ENCODE peak calls at places on chromosomes 3 and 15, in seven cellular contexts. W is right atrium auricular region, I is thoracic aorta, K is heart left ventricle, Y is tibial artery, S is gastrocnemius medialis, P is ovary. G is an unnamed sample.

GRCh38 chr3:160448845-160449659 is 534 bp downstream of the TRIM59 start:
- DNase-seq in W (no peak), I (no peak), K (no peak), Y (no peak), S (no peak), P (no peak), G (no peak)

GRCh38 chr15:72175186-72176044 is 22.2 kb downstream of the GRAMD2A start:
- DNase-seq in W (no peak), I (no peak), K (no peak), Y (no peak), S (no peak), P (no peak), G (no peak)

GRCh38 chr3:134333522-134334181 is 40.6 kb downstream of the AMOTL2 start:
- DNase-seq in W (no peak), I (no peak), K (peak), Y (peak), S (no peak), P (no peak), G (no peak)

GRCh38 chr3:186261638-186262037 is 100.4 kb downstream of the DGKG start:
- DNase-seq in W (no peak), I (no peak), K (no peak), Y (no peak), S (no peak), P (no peak), G (no peak)

GRCh38 chr3:264394-265156 is 68.0 kb downstream of the CHL1 start:
- DNase-seq in W (no peak), I (no peak), K (no peak), Y (no peak), S (no peak), P (no peak), G (peak)

GRCh38 chr3:183527421-183527979 is 28.0 kb downstream of the KLHL6 start:
- DNase-seq in W (no peak), I (no peak), K (no peak), Y (no peak), S (no peak), P (no peak), G (no peak)

GRCh38 chr3:177474652-177475051 is 277.4 kb upstream of the TBL1XR1 start:
- DNase-seq in W (no peak), I (no peak), K (no peak), Y (no peak), S (no peak), P (no peak), G (no peak)

GRCh38 chr3:60079076-60079475 is 1029.3 kb upstream of the CFAP20DC start:
- DNase-seq in W (no peak), I (no peak), K (no peak), Y (no peak), S (no peak), P (no peak), G (no peak)

GRCh38 chr3:123518892-123519485 is 65.9 kb downstream of the HACD2 start:
- DNase-seq in W (no peak), I (no peak), K (no peak), Y (no peak), S (no peak), P (no peak), G (no peak)

GRCh38 chr3:122987231-122987630 is 40.3 kb downstream of the SEMA5B start:
- DNase-seq in W (no peak), I (no peak), K (no peak), Y (no peak), S (no peak), P (no peak), G (no peak)

GRCh38 chr15:37094542-37095196 is 5.7 kb downstream of the MEIS2 start:
- DNase-seq in W (no peak), I (no peak), K (no peak), Y (no peak), S (no peak), P (no peak), G (no peak)

GRCh38 chr3:186108106-186108940 is 566 bp downstream of the ETV5 start:
- DNase-seq in W (peak), I (no peak), K (peak), Y (no peak), S (peak), P (peak), G (peak)

GRCh38 chr15:51403946-51404695 is 62.7 kb downstream of the GLDN start:
- DNase-seq in W (peak), I (no peak), K (no peak), Y (no peak), S (no peak), P (no peak), G (no peak)

GRCh38 chr3:69439683-69440270 is 53.9 kb upstream of the FRMD4B start:
- DNase-seq in W (no peak), I (no peak), K (no peak), Y (no peak), S (no peak), P (no peak), G (peak)

DNA sequence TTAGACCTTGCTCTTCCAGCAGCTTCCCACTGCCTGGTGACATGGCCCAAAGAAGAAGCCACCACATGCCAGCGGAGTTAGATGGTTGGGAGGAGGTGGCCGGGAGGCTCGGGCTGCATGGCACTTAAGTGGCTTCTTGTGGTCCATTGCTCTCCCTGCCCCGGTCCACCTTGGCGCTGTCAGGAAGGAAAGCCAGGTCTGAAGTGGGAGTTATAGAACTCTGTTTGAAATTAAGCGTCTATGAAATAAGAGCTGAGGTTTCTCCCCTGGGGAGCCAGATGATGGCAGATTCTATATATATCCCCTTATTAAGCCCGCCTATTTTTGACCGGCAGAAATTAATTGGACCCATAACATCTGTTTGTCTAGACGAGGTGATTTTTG is 61.2 kb downstream of the ITGA11 start:
- DNase-seq in W (no peak), I (no peak), K (peak), Y (peak), S (peak), P (peak), G (no peak)
- H3K27ac ChIP-seq in W (peak), I (peak), K (no peak), Y (peak), S (peak), P (no peak), G (no peak)

GRCh38 chr3:97821810-97822775 is at the start of gene CRYBG3:
- DNase-seq in W (peak), I (peak), K (peak), Y (peak), S (peak), P (peak), G (peak)
- TF ChIP-seq CTCF in W (peak), I (peak), K (peak), Y (peak), S (no peak), P (no peak), G (no peak)

DNA sequence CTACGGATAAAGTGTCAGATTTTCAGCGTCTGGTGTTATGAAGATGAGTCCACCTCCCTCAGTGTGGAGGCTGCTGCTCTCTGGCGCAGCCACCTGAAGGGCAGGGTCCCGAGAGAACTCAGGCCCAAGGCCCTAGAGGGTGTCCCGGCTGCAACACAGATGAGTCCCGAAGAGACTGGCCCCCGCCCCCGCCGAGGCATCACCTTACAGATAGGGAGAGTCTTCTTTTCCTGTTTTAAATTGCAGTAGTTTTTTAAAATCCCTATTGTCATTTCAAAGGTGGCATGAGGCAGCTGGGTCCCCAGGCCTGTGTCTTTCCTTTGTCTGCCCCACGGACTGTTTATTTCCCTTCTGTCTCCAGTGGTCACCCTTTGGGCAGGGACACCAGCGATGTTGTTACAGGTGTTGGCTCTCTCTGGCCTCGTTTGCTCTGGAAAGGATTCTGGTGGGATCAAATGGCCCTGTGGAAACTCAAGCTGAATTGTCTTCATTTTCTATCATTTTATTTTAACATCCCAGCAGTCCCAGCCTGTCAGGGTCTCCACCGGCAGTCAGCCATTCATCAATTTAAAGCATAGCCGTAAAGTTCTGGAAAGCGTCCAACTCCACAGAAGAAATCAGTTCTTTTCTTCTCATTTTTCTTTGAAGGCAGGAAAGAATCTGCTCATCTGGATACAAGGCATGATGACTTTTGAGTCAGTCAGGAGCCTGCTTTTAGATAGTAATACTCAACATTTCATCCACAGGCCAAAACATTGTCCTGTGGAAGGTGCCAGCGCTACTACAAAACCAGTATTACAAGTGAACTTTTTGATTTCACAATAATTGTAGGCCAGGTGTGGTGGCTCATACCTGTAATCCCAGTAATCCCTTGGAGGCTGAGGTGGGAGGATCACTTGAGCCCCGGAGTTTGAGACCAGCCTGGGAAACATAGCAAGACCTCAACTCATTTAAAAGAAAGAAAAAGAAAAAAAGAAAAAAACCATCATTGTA is 96.2 kb downstream of the HES1 start:
- DNase-seq in W (peak), I (no peak), K (no peak), Y (no peak), S (no peak), P (no peak), G (no peak)
- H3K27ac ChIP-seq in W (no peak), I (no peak), K (no peak), Y (no peak), S (no peak), P (no peak), G (no peak)

GRCh38 chr3:38843898-38844297 is 27.9 kb upstream of the SCN10A start:
- DNase-seq in W (no peak), I (no peak), K (no peak), Y (no peak), S (no peak), P (no peak), G (no peak)
- TF ChIP-seq CTCF in W (peak), I (peak), K (peak), Y (peak), S (no peak), P (no peak), G (peak)

GRCh38 chr15:61264986-61265385 is 35.9 kb upstream of the RORA start:
- DNase-seq in W (no peak), I (no peak), K (no peak), Y (no peak), S (no peak), P (no peak), G (no peak)
- H3K27ac ChIP-seq in W (no peak), I (no peak), K (no peak), Y (no peak), S (no peak), P (no peak), G (no peak)

GRCh38 chr15:70308011-70308761 is 210.5 kb upstream of the TLE3 start:
- DNase-seq in W (no peak), I (no peak), K (no peak), Y (no peak), S (no peak), P (no peak), G (no peak)

GRCh38 chr15:70311821-70312220 is 214.1 kb upstream of the TLE3 start:
- DNase-seq in W (no peak), I (no peak), K (no peak), Y (no peak), S (no peak), P (no peak), G (no peak)

GRCh38 chr15:70306582-70306981 is 208.9 kb upstream of the TLE3 start:
- DNase-seq in W (no peak), I (no peak), K (no peak), Y (no peak), S (no peak), P (no peak), G (no peak)

GRCh38 chr15:70309716-70310115 is 212.0 kb upstream of the TLE3 start:
- DNase-seq in W (no peak), I (no peak), K (no peak), Y (no peak), S (no peak), P (no peak), G (no peak)

GRCh38 chr15:70309035-70309434 is 211.3 kb upstream of the TLE3 start:
- DNase-seq in W (no peak), I (no peak), K (no peak), Y (no peak), S (no peak), P (no peak), G (no peak)
- TF ChIP-seq CTCF in W (no peak), I (no peak), K (no peak), Y (no peak), S (no peak), P (no peak), G (no peak)